ENCODE peak calls at places on chromosomes 2 and 18, in five cellular contexts. L is fibroblast of lung, J is neuronal stem cell, V is sigmoid colon, W is SJCRH30. D is an unnamed sample.

GRCh38 chr2:234676859-234677450 is 180.1 kb upstream of the ARL4C start:
- DNase-seq in L (no peak), J (peak; percentile 51), W (no peak), V (no peak), D (no peak)

GRCh38 chr2:170779304-170779703 is 9.1 kb downstream of the ERICH2 start:
- DNase-seq in W (no peak), L (no peak), V (no peak), J (no peak), D (no peak)

GRCh38 chr2:173661586-173661985 is 303.6 kb downstream of the SP3 start:
- DNase-seq in L (no peak), J (no peak), V (no peak), W (no peak), D (no peak)

GRCh38 chr2:234496442-234496834 is 443 bp downstream of the ARL4C start:
- DNase-seq in L (no peak), V (no peak), J (no peak), W (no peak), D (peak; percentile 52)

GRCh38 chr2:3298201-3298600 is 79.4 kb downstream of the EIPR1 start:
- DNase-seq in W (no peak), V (no peak), J (no peak), L (no peak), D (no peak)

GRCh38 chr2:144515694-144516416 is 4.1 kb downstream of the ZEB2 start:
- DNase-seq in V (no peak), J (no peak), L (peak; percentile 75), W (peak; percentile 67), D (peak; percentile 29)

GRCh38 chr2:56515399-56515798 is 331.6 kb downstream of the CCDC85A start:
- DNase-seq in J (no peak), L (no peak), W (no peak), V (no peak), D (no peak)

GRCh38 chr2:184304006-184304405 is 294.3 kb upstream of the ZNF804A start:
- DNase-seq in J (no peak), W (no peak), L (no peak), V (no peak), D (no peak)

GRCh38 chr18:23945416-23946079 is 69.0 kb upstream of the TTC39C start:
- DNase-seq in V (peak; percentile 35), L (no peak), J (no peak), W (no peak), D (no peak)

GRCh38 chr18:79723036-79723435 is 43.4 kb downstream of the CTDP1 start:
- DNase-seq in V (no peak), W (no peak), J (no peak), L (no peak), D (no peak)
- H3K36me3 ChIP-seq in V (peaks cover 14% of the 10 kb centered on the region), W (peaks cover 2% of the 10 kb centered on the region), J (peaks cover 24% of the 10 kb centered on the region), L (peaks cover 15% of the 10 kb centered on the region), D (no peaks in the 10 kb centered on the region)

DNA sequence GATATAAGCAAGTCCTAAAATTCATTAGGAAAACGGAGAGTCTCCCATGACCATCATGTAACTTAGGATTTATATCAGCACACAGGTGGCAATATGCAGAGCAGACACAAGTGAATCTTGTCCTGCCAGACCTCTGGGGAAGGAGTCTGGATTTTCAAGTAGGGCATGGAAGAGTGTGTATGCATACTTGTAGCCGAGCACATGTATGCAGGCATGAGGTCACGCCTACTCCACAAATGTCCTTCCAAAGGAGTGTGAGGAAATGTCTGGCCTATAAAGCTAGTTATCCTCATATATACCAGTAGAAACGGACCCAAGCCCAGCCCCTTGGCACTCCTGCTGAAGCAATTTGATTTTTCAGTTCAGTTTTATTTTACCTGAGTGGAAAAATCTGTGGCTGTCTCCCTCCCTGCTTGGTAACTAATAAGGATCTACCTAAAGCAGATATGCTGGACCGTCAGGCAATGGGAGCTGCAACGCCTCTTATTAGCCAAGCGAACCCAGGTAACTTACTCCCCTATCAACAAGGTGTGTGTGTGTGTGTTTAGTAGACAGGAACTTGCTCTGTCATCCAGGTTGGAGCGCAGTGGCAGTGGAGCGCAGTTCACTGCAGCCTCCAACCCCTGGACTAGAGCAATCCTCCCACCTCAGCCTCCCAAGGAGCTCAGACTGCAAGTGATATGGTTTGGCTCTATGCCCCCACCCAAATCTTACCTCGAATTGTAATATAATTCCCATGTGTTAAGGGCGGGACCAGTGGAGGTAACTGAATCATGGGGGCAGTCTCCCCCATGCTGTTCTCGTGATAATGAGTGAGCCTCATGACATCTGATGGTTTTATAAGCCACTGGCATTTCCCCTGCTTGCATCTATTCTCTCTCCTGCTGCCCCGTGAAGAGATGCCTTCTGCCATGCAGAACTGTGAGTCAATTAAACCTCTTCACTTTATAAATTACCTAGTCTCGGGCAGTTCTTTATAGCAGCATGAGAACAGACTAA is 2.8 kb downstream of the STAT1 start:
- DNase-seq in J (no peak), W (no peak), V (no peak), L (no peak), D (no peak)
- H3K36me3 ChIP-seq in J (peaks cover 3% of the 10 kb centered on the region), W (peaks cover 42% of the 10 kb centered on the region), V (peaks cover 16% of the 10 kb centered on the region), L (peaks cover 13% of the 10 kb centered on the region), D (peaks cover 22% of the 10 kb centered on the region)

GRCh38 chr2:241226723-241227634 is 38.5 kb downstream of the ANO7 start:
- DNase-seq in J (no peak), L (no peak), V (no peak), W (no peak), D (no peak)

GRCh38 chr2:241228860-241229516 is 40.5 kb downstream of the ANO7 start:
- DNase-seq in J (no peak), V (no peak), L (no peak), W (no peak), D (no peak)

GRCh38 chr2:241229563-241230401 is 41.3 kb downstream of the ANO7 start:
- DNase-seq in V (no peak), W (no peak), J (no peak), L (no peak), D (no peak)

GRCh38 chr2:241227635-241227993 is 39.1 kb downstream of the ANO7 start:
- DNase-seq in L (no peak), J (no peak), V (no peak), W (no peak), D (no peak)

DNA sequence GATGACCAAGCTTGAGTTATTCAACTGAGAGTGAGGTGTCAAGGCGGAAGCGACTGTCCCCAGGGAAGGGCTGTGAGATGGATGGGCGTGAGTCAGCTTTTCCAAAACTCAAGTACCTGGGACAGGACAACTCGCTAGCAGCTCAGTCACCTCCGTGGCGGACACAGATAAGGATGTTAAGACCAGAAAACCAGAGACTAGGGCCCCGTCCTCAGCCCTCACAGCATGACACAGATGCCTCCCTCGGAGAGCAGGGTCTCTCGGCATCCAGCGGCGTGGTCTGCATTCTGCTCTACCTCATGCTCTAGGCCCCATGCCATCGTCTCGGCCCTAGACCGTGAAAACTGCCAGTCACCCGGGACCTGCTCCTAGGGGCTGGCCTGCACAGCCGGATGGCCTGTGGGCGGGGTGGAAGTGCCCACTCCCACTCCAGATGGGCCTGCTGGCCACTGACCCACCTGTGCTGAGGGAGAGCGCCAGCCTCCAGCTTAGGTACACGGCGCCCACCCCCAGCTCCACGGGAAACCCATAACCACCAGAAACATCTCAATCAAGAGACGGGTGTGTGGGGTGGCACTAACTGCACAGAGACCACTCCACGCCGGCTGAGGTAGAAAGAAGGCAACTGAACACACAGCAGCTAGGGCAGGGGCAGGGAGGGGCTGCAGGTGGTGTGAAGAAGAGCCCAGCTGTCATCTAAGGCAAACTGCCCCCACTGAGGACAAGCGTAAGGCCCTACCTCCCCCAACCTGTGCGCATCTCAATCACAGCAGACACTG is 39.8 kb downstream of the ANO7 start:
- DNase-seq in V (no peak), J (no peak), L (no peak), W (no peak), D (no peak)
- H3K36me3 ChIP-seq in V (peaks cover 66% of the 10 kb centered on the region), J (peaks cover 53% of the 10 kb centered on the region), L (peaks cover 53% of the 10 kb centered on the region), W (peaks cover 64% of the 10 kb centered on the region), D (peaks cover 52% of the 10 kb centered on the region)

DNA sequence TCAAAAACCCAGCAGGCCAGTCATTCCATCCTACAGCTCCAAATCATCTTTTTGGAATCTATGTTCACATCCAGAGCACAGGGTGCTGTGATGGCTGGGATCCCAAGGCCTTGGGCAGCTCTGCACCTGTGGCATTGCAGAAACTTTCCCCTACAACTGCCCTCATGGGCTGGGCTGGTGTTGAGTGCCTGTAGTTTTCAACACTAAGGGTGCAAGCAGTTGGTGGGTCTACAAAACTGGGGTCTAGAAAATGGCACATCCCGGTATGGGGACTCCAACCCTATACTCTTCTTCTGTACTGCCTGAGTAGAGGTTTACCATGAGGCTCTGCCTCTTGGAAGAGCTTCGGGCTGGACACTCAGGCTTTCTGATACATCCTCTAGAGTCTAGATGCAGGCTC is 95.2 kb upstream of the TEKT4 start:
- DNase-seq in V (no peak), J (no peak), W (no peak), L (no peak), D (no peak)
- H3K36me3 ChIP-seq in V (no peaks in the 10 kb centered on the region), J (no peaks in the 10 kb centered on the region), W (no peaks in the 10 kb centered on the region), L (no peaks in the 10 kb centered on the region), D (no peaks in the 10 kb centered on the region)

GRCh38 chr2:28948160-28948559 is 32.9 kb upstream of the TOGARAM2 start:
- DNase-seq in W (no peak), J (no peak), V (no peak), L (no peak), D (no peak)

GRCh38 chr2:28949190-28949589 is 31.9 kb upstream of the TOGARAM2 start:
- DNase-seq in V (no peak), J (no peak), W (no peak), L (no peak), D (no peak)

GRCh38 chr2:28949617-28950305 is 31.3 kb upstream of the TOGARAM2 start:
- DNase-seq in L (no peak), W (no peak), J (no peak), V (no peak), D (no peak)

GRCh38 chr2:28941008-28941407 is 40.1 kb upstream of the TOGARAM2 start:
- DNase-seq in J (no peak), W (no peak), L (no peak), V (no peak), D (no peak)

GRCh38 chr2:28944535-28944934 is 36.6 kb upstream of the TOGARAM2 start:
- DNase-seq in L (no peak), J (no peak), V (no peak), W (no peak), D (no peak)
- H3K36me3 ChIP-seq in L (peaks cover 10% of the 10 kb centered on the region), J (peaks cover 32% of the 10 kb centered on the region), V (peaks cover 21% of the 10 kb centered on the region), W (peaks cover 93% of the 10 kb centered on the region), D (peaks cover 94% of the 10 kb centered on the region)

GRCh38 chr18:9559253-9559652 is 55.1 kb downstream of the PPP4R1 start:
- DNase-seq in L (no peak), V (no peak), J (no peak), W (no peak), D (no peak)
- H3K36me3 ChIP-seq in L (peaks cover 10% of the 10 kb centered on the region), V (peaks cover 17% of the 10 kb centered on the region), J (peaks cover 22% of the 10 kb centered on the region), W (peaks cover 25% of the 10 kb centered on the region), D (no peaks in the 10 kb centered on the region)

DNA sequence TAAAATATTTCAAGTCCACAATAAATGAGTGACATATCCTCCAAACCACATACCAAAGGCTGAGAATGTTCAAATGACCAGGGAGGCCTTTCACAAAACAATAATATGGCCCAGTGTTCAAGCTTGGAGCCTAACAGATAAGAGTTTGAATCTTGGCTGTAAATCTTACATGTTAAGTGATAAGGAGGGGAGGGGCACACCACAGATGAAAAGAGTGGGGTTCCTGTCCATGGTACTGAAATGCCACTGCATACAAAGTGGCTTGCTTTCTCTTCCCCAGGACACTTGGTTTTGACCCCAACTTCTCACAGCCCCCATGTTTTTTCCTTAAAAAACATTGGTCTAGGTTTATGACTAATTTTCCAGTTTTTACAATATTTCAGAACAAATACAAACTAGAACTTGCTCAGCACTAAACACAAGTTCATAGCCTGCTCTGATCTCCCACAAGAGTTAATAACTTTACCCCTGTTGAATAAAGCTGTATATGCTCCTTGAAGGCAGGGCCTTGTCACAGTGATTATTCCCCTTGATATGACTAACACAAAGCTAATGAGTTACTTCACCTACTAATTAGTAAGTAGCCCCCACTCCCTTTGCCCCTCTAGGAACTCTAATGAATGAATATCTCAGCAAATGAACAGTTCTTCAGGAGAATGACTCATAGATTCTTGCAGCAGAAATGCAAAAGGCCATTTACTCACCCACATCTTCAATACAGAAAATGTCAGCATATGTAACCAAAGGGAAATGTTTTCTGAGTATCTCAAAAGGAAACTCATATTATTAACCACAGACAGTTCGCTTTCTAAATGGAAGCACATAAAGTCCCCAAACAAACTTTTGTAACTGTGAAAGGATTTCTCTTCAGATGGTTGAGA is 142.2 kb downstream of the SATB2 start:
- DNase-seq in J (peak; percentile 56), L (peak; percentile 62), W (peak; percentile 63), V (no peak), D (no peak)
- H3K36me3 ChIP-seq in J (no peaks in the 10 kb centered on the region), L (no peaks in the 10 kb centered on the region), W (peaks cover 10% of the 10 kb centered on the region), V (no peaks in the 10 kb centered on the region), D (no peaks in the 10 kb centered on the region)